ENCODE peak calls at places on chromosomes 1 and 21, in six cellular contexts. L is fibroblast of gingiva, J is Caki2, Y is uterus, G is T follicular helper cell, X is adipocyte. Z is an unnamed sample.

GRCh38 chr1:44246806-44247205 is 33.5 kb downstream of the DMAP1 start:
- DNase-seq in L (no peak), J (no peak), Y (no peak), G (no peak), X (no peak), Z (no peak)

GRCh38 chr1:32797456-32797855 is 19.7 kb downstream of the YARS1 start:
- DNase-seq in L (no peak), J (peak; percentile 48), Y (no peak), G (no peak), X (no peak), Z (no peak)

GRCh38 chr1:226123212-226123560 is 60.7 kb downstream of the H3-3A start:
- DNase-seq in L (no peak), J (no peak), Y (no peak), G (no peak), X (no peak), Z (no peak)

GRCh38 chr1:75615664-75616435 is 4.9 kb upstream of the SLC44A5 start:
- DNase-seq in L (peak; percentile 40), J (peak; percentile 25), Y (peak; percentile 23), G (no peak), X (peak; percentile 80), Z (no peak)

GRCh38 chr1:169511339-169512028 is 25.7 kb upstream of the SLC19A2 start:
- DNase-seq in L (peak; percentile 79), J (no peak), Y (peak; percentile 48), G (no peak), X (peak; percentile 63), Z (no peak)

GRCh38 chr1:97898948-97899347 is 21.9 kb downstream of the DPYD start:
- DNase-seq in L (no peak), J (peak; percentile 65), Y (no peak), G (no peak), X (no peak), Z (no peak)

GRCh38 chr1:225812488-225813249 is 2.7 kb downstream of the EPHX1 start:
- DNase-seq in L (no peak), J (no peak), Y (no peak), G (no peak), X (peak; percentile 22), Z (no peak)

GRCh38 chr1:200880212-200880611 is 7.4 kb downstream of the GPR25 start:
- DNase-seq in L (no peak), J (no peak), Y (no peak), G (no peak), X (no peak), Z (no peak)

GRCh38 chr21:31161157-31161556 is 122.9 kb upstream of the KRTAP19-8 start:
- DNase-seq in L (peak; percentile 52), J (peak; percentile 23), Y (no peak), G (no peak), X (peak; percentile 58), Z (no peak)

GRCh38 chr1:216765346-216766300 is 42.4 kb upstream of the ESRRG start:
- DNase-seq in L (no peak), J (no peak), Y (no peak), G (no peak), X (peak; percentile 58), Z (no peak)

GRCh38 chr1:27959792-27960603 is at the start of gene XKR8:
- DNase-seq in L (peak; percentile 63), J (peak; percentile 91), Y (peak; percentile 79), G (peak; percentile 75), X (peak; percentile 78), Z (peak; percentile 76)

GRCh38 chr1:187326554-187326953 is 497.8 kb downstream of the PLA2G4A start:
- DNase-seq in L (no peak), J (no peak), Y (no peak), G (no peak), X (no peak), Z (no peak)

GRCh38 chr1:66267211-66267940 is 266.6 kb upstream of the SGIP1 start:
- DNase-seq in L (peak; percentile 79), J (no peak), Y (no peak), G (no peak), X (no peak), Z (no peak)

GRCh38 chr1:55071477-55071876 is 32.1 kb downstream of the PCSK9 start:
- DNase-seq in L (peak; percentile 49), J (peak; percentile 44), Y (no peak), G (no peak), X (peak; percentile 69), Z (no peak)

GRCh38 chr1:209611771-209612570 is 28.5 kb downstream of the CAMK1G start:
- DNase-seq in L (no peak), J (no peak), Y (no peak), G (no peak), X (no peak), Z (no peak)

GRCh38 chr1:58931024-58931423 is 147.2 kb upstream of the JUN start:
- DNase-seq in L (no peak), J (no peak), Y (no peak), G (no peak), X (no peak), Z (no peak)

GRCh38 chr1:196423612-196424011 is 184.6 kb downstream of the KCNT2 start:
- DNase-seq in L (peak; percentile 71), J (no peak), Y (no peak), G (no peak), X (peak; percentile 54), Z (no peak)

GRCh38 chr1:65360654-65361053 is 51.3 kb downstream of the DNAJC6 start:
- DNase-seq in L (no peak), J (no peak), Y (no peak), G (no peak), X (no peak), Z (no peak)

GRCh38 chr1:217281332-217281731 is 349.6 kb downstream of the GPATCH2 start:
- DNase-seq in L (no peak), J (no peak), Y (no peak), G (no peak), X (no peak), Z (no peak)

GRCh38 chr1:226938903-226939438 is 1.1 kb upstream of the COQ8A start:
- DNase-seq in L (peak; percentile 54), J (peak; percentile 65), Y (no peak), G (no peak), X (peak; percentile 82), Z (no peak)

GRCh38 chr1:34906756-34907155 is 22.7 kb downstream of the DLGAP3 start:
- DNase-seq in L (no peak), J (no peak), Y (no peak), G (no peak), X (no peak), Z (no peak)

GRCh38 chr1:39205102-39205780 is 746 bp downstream of the MACF1 start:
- DNase-seq in L (peak; percentile 63), J (no peak), Y (peak; percentile 43), G (no peak), X (peak; percentile 74), Z (no peak)

GRCh38 chr1:56508523-56508983 is 70.8 kb downstream of the PLPP3 start:
- DNase-seq in L (peak; percentile 75), J (peak; percentile 25), Y (no peak), G (no peak), X (peak; percentile 49), Z (no peak)